ENCODE peak calls at places on chromosomes 6 and 20, in seven cellular contexts. J is BE2C, V is fibroblast of mammary gland, A is mesothelial cell of epicardium, L is fibroblast of lung, G is cardiac muscle cell, X is AG04450. Z is an unnamed sample.

GRCh38 chr20:37922016-37922415 is 19.1 kb downstream of the VSTM2L start:
- DNase-seq in J (no peak), V (no peak), A (no peak), L (no peak), G (no peak), X (no peak), Z (no peak)

GRCh38 chr6:170031096-170031471 is 259.8 kb downstream of the DLL1 start:
- DNase-seq in J (peak), V (no peak), A (peak), L (no peak), G (no peak), X (no peak), Z (no peak)

GRCh38 chr20:48710341-48711043 is 117.3 kb downstream of the PREX1 start:
- DNase-seq in J (no peak), V (no peak), A (no peak), L (no peak), G (no peak), X (no peak), Z (no peak)

GRCh38 chr6:104956663-104957294 is at the start of gene LIN28B:
- DNase-seq in J (no peak), V (no peak), A (no peak), L (no peak), G (no peak), X (no peak), Z (no peak)

GRCh38 chr6:58290177-58290576 is 972.7 kb downstream of the PRIM2 start:
- DNase-seq in J (no peak), V (no peak), A (no peak), L (no peak), G (no peak), X (no peak), Z (no peak)

GRCh38 chr6:13406781-13407180 is 78.4 kb upstream of the TBC1D7 start:
- DNase-seq in J (no peak), V (no peak), A (no peak), L (no peak), G (peak), X (no peak), Z (no peak)

GRCh38 chr20:14992071-14992654 is 654.8 kb upstream of the FLRT3 start:
- DNase-seq in J (no peak), V (peak), A (no peak), L (peak), G (peak), X (no peak), Z (no peak)

GRCh38 chr6:138215071-138215470 is 3.2 kb downstream of the PBOV1 start:
- DNase-seq in J (no peak), V (no peak), A (no peak), L (no peak), G (no peak), X (no peak), Z (no peak)

GRCh38 chr6:96016781-96017180 is 1.0 kb downstream of the FUT9 start:
- DNase-seq in J (no peak), V (no peak), A (no peak), L (no peak), G (no peak), X (no peak), Z (no peak)

GRCh38 chr6:96022225-96022624 is 6.5 kb downstream of the FUT9 start:
- DNase-seq in J (no peak), V (no peak), A (no peak), L (no peak), G (no peak), X (no peak), Z (no peak)
- TF ChIP-seq CTCF in J (peak), V (no peak), A (no peak), L (no peak), G (no peak), X (no peak), Z (no peak)

GRCh38 chr20:43915209-43916072 is 789 bp downstream of the TOX2 start:
- DNase-seq in J (no peak), V (peak), A (no peak), L (peak), G (peak), X (no peak), Z (peak)
- TF ChIP-seq CTCF in J (no peak), V (no peak), A (no peak), L (no peak), G (no peak), X (no peak), Z (no peak)

GRCh38 chr6:27631614-27631925 is 158.7 kb upstream of the ZNF184 start:
- DNase-seq in J (no peak), V (no peak), A (no peak), L (no peak), G (no peak), X (no peak), Z (peak)

DNA sequence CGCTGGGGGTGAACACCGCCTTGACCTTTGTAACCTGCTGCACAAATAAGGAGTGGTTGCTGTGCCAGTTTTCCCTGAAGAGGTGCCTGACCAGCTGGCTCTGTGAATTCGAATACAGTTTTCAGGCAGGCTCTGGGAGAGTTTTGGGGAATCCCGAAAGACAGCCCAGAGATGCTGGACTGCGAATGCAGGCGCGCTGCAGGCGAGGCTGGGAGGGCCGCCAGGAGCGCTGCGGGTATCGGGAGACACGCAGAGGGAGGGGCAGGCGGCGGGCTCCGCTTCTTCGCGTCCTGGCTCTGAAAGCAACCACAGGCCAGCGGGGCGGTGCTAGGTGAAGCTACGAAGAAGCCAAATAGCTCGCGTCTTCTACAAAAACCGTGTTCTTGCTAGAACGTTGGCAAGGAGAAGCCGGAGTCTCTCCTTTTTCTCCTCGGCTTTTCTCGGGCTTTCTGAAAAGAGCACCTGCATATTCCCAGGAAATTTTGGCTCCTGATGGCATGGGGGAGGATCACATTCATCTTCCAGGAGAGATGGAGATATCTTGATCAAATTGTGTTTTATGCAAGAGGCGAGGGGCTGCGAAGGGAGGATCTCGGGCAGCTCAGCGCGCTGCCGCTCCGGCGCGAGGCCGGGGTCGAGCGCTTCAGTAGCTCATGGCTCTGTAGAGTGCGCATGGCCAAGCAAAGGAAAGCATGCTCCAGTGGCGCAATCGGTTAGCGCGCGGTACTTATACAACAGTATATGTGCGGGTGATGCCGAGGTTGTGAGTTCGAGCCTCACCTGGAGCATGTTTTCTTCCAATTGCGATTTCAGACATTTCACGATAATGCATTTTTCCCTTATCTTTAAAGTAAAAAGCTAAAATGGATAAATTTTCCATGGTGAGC is 158.1 kb upstream of the ZNF184 start:
- DNase-seq in J (peak), V (peak), A (peak), L (peak), G (peak), X (no peak), Z (peak)
- TF ChIP-seq CTCF in J (peak), V (peak), A (no peak), L (no peak), G (no peak), X (no peak), Z (no peak)

GRCh38 chr6:167825759-167826229 is 917 bp upstream of the AFDN start:
- DNase-seq in J (peak), V (no peak), A (peak), L (peak), G (peak), X (no peak), Z (no peak)

GRCh38 chr6:167825059-167825758 is 1.5 kb upstream of the AFDN start:
- DNase-seq in J (no peak), V (no peak), A (no peak), L (no peak), G (peak), X (no peak), Z (peak)

GRCh38 chr6:167827062-167827587 is 414 bp downstream of the AFDN start:
- DNase-seq in J (no peak), V (no peak), A (no peak), L (peak), G (peak), X (no peak), Z (no peak)

GRCh38 chr6:167827588-167828324 is 1.0 kb downstream of the AFDN start:
- DNase-seq in J (peak), V (no peak), A (no peak), L (peak), G (peak), X (no peak), Z (peak)

DNA sequence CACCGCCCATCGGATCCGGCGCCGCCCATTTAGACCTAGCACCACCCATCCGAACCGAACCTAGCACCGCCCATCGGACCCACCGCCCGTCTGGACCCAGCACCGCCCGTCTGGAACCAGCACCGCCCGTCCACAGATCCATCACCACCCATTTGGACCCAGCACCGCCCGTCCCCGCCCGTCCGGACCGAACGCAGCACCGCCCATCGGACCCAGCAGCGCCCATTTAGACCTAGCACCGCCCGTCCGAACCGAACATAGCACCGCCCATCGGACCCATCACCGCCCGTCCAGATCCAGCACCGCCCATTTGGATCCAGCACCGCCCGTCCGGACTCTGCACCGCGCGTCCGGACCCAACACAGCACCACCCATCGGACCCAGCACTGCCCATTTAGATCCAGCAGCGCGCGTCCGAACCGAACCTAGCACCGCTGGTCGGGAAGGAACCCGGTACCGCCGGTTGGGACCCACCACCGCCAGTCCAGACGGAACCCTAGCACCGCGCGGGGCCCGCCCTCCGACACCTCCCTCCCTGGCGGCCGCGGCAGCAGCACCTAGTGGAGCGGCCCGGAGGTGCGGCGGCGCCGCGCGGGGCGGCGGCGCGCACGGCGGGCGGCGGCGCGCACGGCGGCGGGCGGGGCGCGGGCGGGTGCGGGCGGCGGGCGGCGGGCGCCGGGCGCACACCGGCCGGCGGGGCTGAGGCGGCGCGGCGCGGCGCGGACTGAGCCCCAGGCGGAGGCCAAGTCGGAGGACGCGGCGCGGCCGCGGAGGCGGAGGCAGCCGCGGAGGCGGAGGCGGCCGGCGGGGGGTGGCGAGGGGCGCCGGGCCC is at the start of gene AFDN:
- DNase-seq in J (peak), V (no peak), A (peak), L (peak), G (peak), X (no peak), Z (peak)
- TF ChIP-seq CTCF in J (peak), V (no peak), A (peak), L (peak), G (peak), X (peak), Z (peak)

GRCh38 chr6:25961619-25962367 is 809 bp upstream of the TRIM38 start:
- DNase-seq in J (no peak), V (peak), A (no peak), L (no peak), G (no peak), X (no peak), Z (no peak)
- TF ChIP-seq CTCF in J (no peak), V (peak), A (no peak), L (peak), G (no peak), X (no peak), Z (no peak)

GRCh38 chr6:551405-551804 is 105.5 kb downstream of the HUS1B start:
- DNase-seq in J (peak), V (peak), A (no peak), L (peak), G (peak), X (no peak), Z (no peak)
- TF ChIP-seq CTCF in J (peak), V (peak), A (no peak), L (no peak), G (no peak), X (peak), Z (no peak)

GRCh38 chr6:148528292-148528691 is 185.7 kb downstream of the SASH1 start:
- DNase-seq in J (no peak), V (no peak), A (no peak), L (peak), G (no peak), X (no peak), Z (no peak)
- TF ChIP-seq CTCF in J (peak), V (peak), A (no peak), L (peak), G (no peak), X (peak), Z (peak)

DNA sequence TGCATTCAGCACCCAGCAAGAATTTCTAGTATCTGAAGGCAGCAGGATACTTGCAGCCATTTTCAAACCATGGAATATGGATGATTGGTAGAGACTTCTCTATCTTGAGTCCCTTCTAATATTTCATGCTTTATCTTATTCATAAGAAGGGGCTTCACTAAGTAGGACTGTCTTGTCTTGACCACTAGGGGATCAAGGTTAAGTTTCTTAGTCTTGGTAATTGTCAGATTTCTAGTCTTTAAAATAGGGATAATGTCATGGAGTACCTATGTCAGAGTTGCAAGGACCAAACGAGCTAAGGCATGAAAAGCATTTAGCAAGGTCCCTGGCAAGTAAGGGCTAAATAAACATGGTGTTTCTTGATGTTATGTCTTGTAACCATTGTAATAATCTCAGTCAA is 68.5 kb upstream of the ESR1 start:
- DNase-seq in J (no peak), V (no peak), A (no peak), L (no peak), G (no peak), X (no peak), Z (no peak)
- TF ChIP-seq CTCF in J (no peak), V (no peak), A (no peak), L (no peak), G (no peak), X (no peak), Z (peak)